ENCODE peak calls at places on chromosomes 1 and 21, in ten cellular contexts. F is CD8-positive, alpha-beta memory T cell; Y is renal cortical epithelial cell; G is activated CD8-positive, alpha-beta memory T cell treated with anti-CD3 and anti-CD28 coated beads for 1 hour; N is ovary; L is fibroblast of mammary gland; E is AG10803; J is iPS DF 19.7; W is amygdala; Q is GM13976. U is an unnamed sample.

GRCh38 chr1:170668301-170668789 is 4.4 kb downstream of the PRRX1 start:
- DNase-seq in F (no peak), Y (no peak), G (no peak), N (no peak), L (peak), E (peak), J (no peak), W (no peak), Q (peak), U (no peak)

GRCh38 chr1:160103658-160104519 is 5.5 kb upstream of the IGSF8 start:
- DNase-seq in F (no peak), Y (no peak), G (no peak), N (no peak), L (no peak), E (no peak), J (no peak), W (no peak), Q (no peak), U (no peak)

GRCh38 chr1:186208405-186209129 is 166.5 kb downstream of the TPR start:
- DNase-seq in F (no peak), Y (peak), G (no peak), N (no peak), L (peak), E (peak), J (no peak), W (no peak), Q (no peak), U (no peak)

GRCh38 chr1:42955311-42956063 is 3.2 kb downstream of the SLC2A1 start:
- DNase-seq in F (no peak), Y (no peak), G (no peak), N (no peak), L (no peak), E (no peak), J (no peak), W (no peak), Q (no peak), U (no peak)

GRCh38 chr1:215226755-215227154 is 144.2 kb downstream of the KCNK2 start:
- DNase-seq in F (no peak), Y (no peak), G (no peak), N (no peak), L (peak), E (no peak), J (no peak), W (no peak), Q (no peak), U (no peak)

GRCh38 chr1:193281894-193282293 is 95.5 kb upstream of the B3GALT2 start:
- DNase-seq in F (no peak), Y (no peak), G (no peak), N (no peak), L (no peak), E (peak), J (no peak), W (no peak), Q (no peak), U (no peak)

GRCh38 chr1:158013840-158014520 is 20.5 kb downstream of the KIRREL1 start:
- DNase-seq in F (no peak), Y (no peak), G (no peak), N (no peak), L (no peak), E (peak), J (no peak), W (no peak), Q (no peak), U (no peak)

GRCh38 chr1:110634455-110635281 is 28.5 kb upstream of the KCNA2 start:
- DNase-seq in F (peak), Y (peak), G (peak), N (peak), L (peak), E (peak), J (no peak), W (peak), Q (peak), U (peak)

GRCh38 chr1:84386716-84387479 is 11.4 kb upstream of the DNASE2B start:
- DNase-seq in F (no peak), Y (peak), G (no peak), N (no peak), L (peak), E (no peak), J (no peak), W (no peak), Q (no peak), U (no peak)

GRCh38 chr1:16441312-16441641 is 753 bp downstream of the NECAP2 start:
- DNase-seq in F (no peak), Y (peak), G (no peak), N (no peak), L (peak), E (no peak), J (no peak), W (no peak), Q (no peak), U (no peak)

GRCh38 chr1:218827486-218827885 is 346.2 kb upstream of the LYPLAL1 start:
- DNase-seq in F (no peak), Y (no peak), G (no peak), N (no peak), L (no peak), E (no peak), J (no peak), W (no peak), Q (no peak), U (no peak)

GRCh38 chr1:41739061-41739955 is 179.4 kb downstream of the HIVEP3 start:
- DNase-seq in F (peak), Y (peak), G (peak), N (no peak), L (peak), E (peak), J (no peak), W (no peak), Q (peak), U (peak)

GRCh38 chr1:78483903-78484302 is 6.9 kb upstream of the PTGFR start:
- DNase-seq in F (no peak), Y (no peak), G (no peak), N (no peak), L (peak), E (peak), J (no peak), W (no peak), Q (no peak), U (no peak)

GRCh38 chr1:8706995-8707396 is 110.4 kb downstream of the RERE start:
- DNase-seq in F (no peak), Y (no peak), G (no peak), N (no peak), L (no peak), E (peak), J (no peak), W (no peak), Q (no peak), U (no peak)

GRCh38 chr1:5854754-5855153 is 137.5 kb downstream of the NPHP4 start:
- DNase-seq in F (no peak), Y (no peak), G (no peak), N (no peak), L (no peak), E (no peak), J (no peak), W (no peak), Q (no peak), U (no peak)

GRCh38 chr21:16159971-16160350 is 430.2 kb downstream of the USP25 start:
- DNase-seq in F (no peak), Y (no peak), G (no peak), N (no peak), L (no peak), E (no peak), J (no peak), W (no peak), Q (no peak), U (no peak)

GRCh38 chr1:62836856-62837540 is 53.1 kb downstream of the ATG4C start:
- DNase-seq in F (no peak), Y (no peak), G (no peak), N (no peak), L (no peak), E (no peak), J (no peak), W (no peak), Q (no peak), U (no peak)